ENCODE peak calls at places on chromosome 2, in nine cellular contexts. V is GM10248, F is fibroblast of the aortic adventitia, O is HFF-Myc, H is WTC11, C is RWPE1, E is heart left ventricle, W is stomach, B is lung. G is an unnamed sample.

GRCh38 chr2:85413592-85414421 is 3.6 kb upstream of the CAPG start:
- DNase-seq in V (no peak), F (peak), O (no peak), H (peak), C (peak), E (peak), W (peak), B (no peak), G (peak)

GRCh38 chr2:58571181-58571852 is 330.2 kb upstream of the FANCL start:
- DNase-seq in V (peak), F (peak), O (peak), H (peak), C (peak), E (no peak), W (no peak), B (peak), G (peak)

GRCh38 chr2:10255189-10256030 is 47.3 kb upstream of the HPCAL1 start:
- DNase-seq in V (no peak), F (no peak), O (no peak), H (peak), C (no peak), E (peak), W (no peak), B (no peak), G (peak)

GRCh38 chr2:1115843-1116539 is 165.3 kb downstream of the SNTG2 start:
- DNase-seq in V (peak), F (no peak), O (no peak), H (no peak), C (no peak), E (no peak), W (no peak), B (no peak), G (no peak)

GRCh38 chr2:121529439-121530209 is 1.1 kb upstream of the RNU4ATAC start:
- DNase-seq in V (peak), F (peak), O (peak), H (no peak), C (peak), E (peak), W (peak), B (peak), G (peak)

GRCh38 chr2:37982847-37983246 is 57.8 kb downstream of the RMDN2 start:
- DNase-seq in V (no peak), F (no peak), O (no peak), H (no peak), C (no peak), E (no peak), W (no peak), B (no peak), G (no peak)

GRCh38 chr2:144480257-144480656 is 39.7 kb downstream of the ZEB2 start:
- DNase-seq in V (no peak), F (peak), O (no peak), H (no peak), C (no peak), E (no peak), W (no peak), B (no peak), G (no peak)

GRCh38 chr2:191677091-191677645 is 768 bp upstream of the NABP1 start:
- DNase-seq in V (peak), F (peak), O (no peak), H (no peak), C (peak), E (no peak), W (peak), B (peak), G (no peak)

GRCh38 chr2:236536727-236537398 is 32.8 kb upstream of the ACKR3 start:
- DNase-seq in V (peak), F (no peak), O (no peak), H (no peak), C (no peak), E (no peak), W (no peak), B (no peak), G (no peak)

GRCh38 chr2:100292022-100292580 is 30.2 kb downstream of the LONRF2 start:
- DNase-seq in V (no peak), F (peak), O (peak), H (no peak), C (peak), E (no peak), W (peak), B (peak), G (no peak)

GRCh38 chr2:233810385-233810784 is 32.3 kb downstream of the MROH2A start:
- DNase-seq in V (no peak), F (no peak), O (no peak), H (no peak), C (no peak), E (no peak), W (peak), B (no peak), G (no peak)

GRCh38 chr2:62152000-62152399 is 43.9 kb upstream of the B3GNT2 start:
- DNase-seq in V (no peak), F (peak), O (no peak), H (no peak), C (peak), E (no peak), W (no peak), B (no peak), G (no peak)

GRCh38 chr2:19158899-19159298 is 199.5 kb downstream of the OSR1 start:
- DNase-seq in V (no peak), F (no peak), O (no peak), H (no peak), C (no peak), E (no peak), W (no peak), B (no peak), G (no peak)

GRCh38 chr2:64670047-64670446 is 16.3 kb upstream of the SERTAD2 start:
- DNase-seq in V (no peak), F (no peak), O (no peak), H (no peak), C (no peak), E (no peak), W (no peak), B (no peak), G (no peak)

GRCh38 chr2:64668542-64668941 is 14.8 kb upstream of the SERTAD2 start:
- DNase-seq in V (no peak), F (no peak), O (no peak), H (no peak), C (no peak), E (no peak), W (no peak), B (no peak), G (no peak)

GRCh38 chr2:64667535-64667934 is 13.8 kb upstream of the SERTAD2 start:
- DNase-seq in V (no peak), F (no peak), O (no peak), H (no peak), C (no peak), E (no peak), W (no peak), B (no peak), G (no peak)

GRCh38 chr2:64669288-64669687 is 15.6 kb upstream of the SERTAD2 start:
- DNase-seq in V (no peak), F (no peak), O (no peak), H (no peak), C (no peak), E (no peak), W (no peak), B (no peak), G (no peak)

GRCh38 chr2:64666810-64667438 is 13.2 kb upstream of the SERTAD2 start:
- DNase-seq in V (no peak), F (no peak), O (no peak), H (no peak), C (no peak), E (no peak), W (no peak), B (no peak), G (no peak)
- TF ChIP-seq CTCF in V (no peak), F (no peak), O (no peak), H (no peak), C (no peak), E (no peak), W (no peak), B (no peak), G (no peak)

DNA sequence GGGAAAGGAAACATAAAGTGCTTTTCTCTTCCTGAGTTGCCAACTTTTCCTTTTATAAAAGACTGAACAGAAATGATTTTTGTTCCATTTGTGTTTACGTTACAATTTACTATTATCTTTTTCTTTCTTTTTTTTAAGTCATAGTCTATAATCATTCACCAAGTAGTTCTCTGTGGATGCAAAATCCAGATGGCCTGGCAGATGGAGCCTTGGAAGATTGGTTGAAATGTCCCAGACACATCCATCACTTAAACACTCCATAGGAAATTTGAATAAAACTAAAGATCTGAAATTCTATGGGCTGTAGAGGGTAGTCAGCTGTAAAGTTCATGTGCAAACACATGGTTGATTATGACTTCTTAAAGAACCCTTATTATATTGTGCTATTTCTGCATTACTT is 164.8 kb upstream of the DOCK10 start:
- DNase-seq in V (no peak), F (no peak), O (no peak), H (no peak), C (no peak), E (no peak), W (no peak), B (no peak), G (no peak)
- TF ChIP-seq CTCF in V (no peak), F (no peak), O (no peak), H (no peak), C (no peak), E (no peak), W (no peak), B (no peak), G (no peak)

GRCh38 chr2:68196120-68196716 is 38.5 kb downstream of the PNO1 start:
- DNase-seq in V (no peak), F (peak), O (no peak), H (peak), C (no peak), E (no peak), W (no peak), B (no peak), G (peak)
- TF ChIP-seq CTCF in V (peak), F (peak), O (peak), H (peak), C (peak), E (peak), W (no peak), B (no peak), G (peak)

DNA sequence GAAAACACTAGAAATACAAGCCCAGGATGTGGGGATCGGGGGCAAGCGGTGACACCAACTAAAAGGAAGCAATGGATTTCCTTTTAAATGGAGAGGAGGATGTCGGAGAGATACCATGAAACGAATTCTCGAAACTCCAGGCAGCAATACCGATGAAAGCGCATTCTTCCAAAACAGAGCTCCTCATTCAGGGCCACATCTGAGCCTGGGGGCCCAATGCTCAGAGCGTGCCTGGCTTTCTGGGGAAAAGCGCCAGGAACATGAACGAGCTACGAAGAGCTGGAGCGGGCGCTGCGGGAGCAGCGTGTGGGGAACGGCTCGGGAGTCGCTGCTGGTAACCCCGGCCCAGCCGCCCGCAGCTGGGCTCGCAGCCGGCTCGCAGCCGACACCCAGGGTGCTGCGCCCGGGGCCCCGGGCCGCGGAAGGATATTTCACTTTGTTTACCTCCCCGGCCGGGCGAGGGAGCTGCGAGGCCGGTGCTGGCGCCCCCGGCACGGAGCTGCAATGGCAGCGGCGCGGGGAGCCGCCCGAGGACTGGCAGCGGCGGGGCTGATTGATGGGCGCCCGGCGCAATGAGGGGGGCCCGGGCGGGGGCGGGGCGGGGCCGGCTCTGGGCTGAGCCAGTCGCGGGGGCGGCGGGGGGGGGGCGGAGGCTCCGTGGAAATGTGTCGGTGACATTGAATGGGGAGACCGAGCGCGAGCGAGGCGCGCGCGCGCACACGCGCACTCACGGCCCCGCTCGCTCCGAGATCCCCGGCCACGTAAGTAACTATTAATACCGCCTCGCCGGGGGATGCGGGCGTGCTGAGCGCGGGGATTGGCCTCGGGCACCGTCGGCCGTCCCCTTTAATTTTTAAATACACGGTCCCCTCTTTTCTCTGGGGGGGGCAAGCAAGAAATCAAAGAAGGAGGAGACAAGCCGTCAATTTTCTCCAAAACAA is at the start of gene TRIB2:
- DNase-seq in V (peak), F (peak), O (no peak), H (peak), C (peak), E (peak), W (peak), B (peak), G (peak)
- TF ChIP-seq CTCF in V (peak), F (no peak), O (no peak), H (peak), C (peak), E (no peak), W (no peak), B (no peak), G (no peak)

G was measured in nephron progenitor cell.